ENCODE peak calls at places on chromosomes 12 and 14, in five cellular contexts. C, I, E, L and X are unnamed samples.

GRCh38 chr14:91303091-91303923 is 58.8 kb upstream of the GPR68 start:
- DNase-seq in C (no peak), E (peak; percentile 41), I (no peak), L (no peak), X (no peak)

GRCh38 chr12:12039897-12040296 is 30.8 kb upstream of the BCL2L14 start:
- DNase-seq in L (no peak), C (no peak), I (no peak), E (no peak), X (no peak)

GRCh38 chr12:113136128-113136989 is 798 bp upstream of the RASAL1 start:
- DNase-seq in I (no peak), C (no peak), L (no peak), E (peak; percentile 53), X (no peak)

GRCh38 chr14:34646570-34647255 is 16.8 kb upstream of the SNX6 start:
- DNase-seq in E (no peak), L (no peak), C (no peak), I (no peak), X (no peak)

GRCh38 chr12:121580959-121581680 is at the start of gene KDM2B:
- DNase-seq in E (no peak), L (peak; percentile 45), I (no peak), C (peak; percentile 67), X (no peak)

GRCh38 chr14:105492051-105492965 is 1.3 kb downstream of the TEDC1 start:
- DNase-seq in C (no peak), L (no peak), E (peak; percentile 62), I (no peak), X (no peak)

GRCh38 chr14:99510556-99511139 is 29.4 kb downstream of the CCNK start:
- DNase-seq in I (no peak), C (no peak), L (no peak), E (no peak), X (no peak)

GRCh38 chr14:50303744-50304471 is 8.1 kb downstream of the L2HGDH start:
- DNase-seq in I (no peak), C (peak; percentile 28), L (no peak), E (peak; percentile 72), X (no peak)

GRCh38 chr14:67331368-67332125 is 28.1 kb downstream of the ATP6V1D start:
- DNase-seq in C (peak; percentile 43), I (no peak), L (no peak), E (no peak), X (no peak)